ENCODE peak calls at places on chromosome 18, in five cellular contexts. D is tibial nerve, B is GM12878, K is transverse colon, N is ovary. I is an unnamed sample.

GRCh38 chr18:38491195-38491594 is 925.6 kb upstream of the CELF4 start:
- DNase-seq in D (no peak), B (no peak), K (no peak), N (no peak), I (no peak)

GRCh38 chr18:60331890-60332289 is 40.7 kb downstream of the MC4R start:
- DNase-seq in D (no peak), B (no peak), K (no peak), N (no peak), I (no peak)

GRCh38 chr18:44761812-44762211 is 81.1 kb downstream of the SETBP1 start:
- DNase-seq in D (no peak), B (no peak), K (peak), N (peak), I (peak)

GRCh38 chr18:37516361-37516853 is 49.2 kb downstream of the CELF4 start:
- DNase-seq in D (no peak), B (no peak), K (no peak), N (no peak), I (no peak)

GRCh38 chr18:79961527-79962291 is 2.7 kb upstream of the HSBP1L1 start:
- DNase-seq in D (no peak), B (no peak), K (no peak), N (peak), I (no peak)

GRCh38 chr18:38460657-38461056 is 895.1 kb upstream of the CELF4 start:
- DNase-seq in D (no peak), B (no peak), K (no peak), N (no peak), I (no peak)

GRCh38 chr18:8435376-8435775 is 173.9 kb upstream of the RAB12 start:
- DNase-seq in D (no peak), B (no peak), K (no peak), N (no peak), I (no peak)

GRCh38 chr18:24611075-24611474 is 150.6 kb downstream of the HRH4 start:
- DNase-seq in D (no peak), B (no peak), K (no peak), N (no peak), I (no peak)

GRCh38 chr18:23487738-23488625 is 15.3 kb upstream of the RMC1 start:
- DNase-seq in D (no peak), B (peak), K (peak), N (no peak), I (peak)

GRCh38 chr18:23077493-23078256 is 57.6 kb upstream of the CABLES1 start:
- DNase-seq in D (no peak), B (no peak), K (no peak), N (no peak), I (peak)

GRCh38 chr18:79610461-79611039 is 69.1 kb upstream of the CTDP1 start:
- DNase-seq in D (no peak), B (no peak), K (peak), N (peak), I (no peak)

GRCh38 chr18:68847219-68847860 is 49.5 kb downstream of the CCDC102B start:
- DNase-seq in D (no peak), B (no peak), K (no peak), N (no peak), I (no peak)

GRCh38 chr18:53753616-53754015 is 470.9 kb downstream of the MBD2 start:
- DNase-seq in D (no peak), B (no peak), K (no peak), N (no peak), I (no peak)

GRCh38 chr18:3060667-3061580 is 48.0 kb upstream of the LPIN2 start:
- DNase-seq in D (no peak), B (no peak), K (no peak), N (no peak), I (no peak)

GRCh38 chr18:59646946-59647307 is 50.3 kb downstream of the CCBE1 start:
- DNase-seq in D (no peak), B (no peak), K (no peak), N (no peak), I (no peak)

GRCh38 chr18:25650201-25650941 is 298.4 kb upstream of the ZNF521 start:
- DNase-seq in D (no peak), B (no peak), K (no peak), N (no peak), I (no peak)

GRCh38 chr18:79581911-79582310 is 97.7 kb upstream of the CTDP1 start:
- DNase-seq in D (no peak), B (no peak), K (no peak), N (no peak), I (no peak)

GRCh38 chr18:50622865-50623393 is 63.0 kb downstream of the MAPK4 start:
- DNase-seq in D (no peak), B (no peak), K (no peak), N (no peak), I (no peak)

GRCh38 chr18:27921904-27922541 is 254.9 kb downstream of the CDH2 start:
- DNase-seq in D (no peak), B (no peak), K (no peak), N (no peak), I (no peak)

GRCh38 chr18:52242711-52243110 is 97.3 kb upstream of the DCC start:
- DNase-seq in D (no peak), B (no peak), K (no peak), N (no peak), I (no peak)

GRCh38 chr18:79927597-79928562 is 23.6 kb downstream of the SLC66A2 start:
- DNase-seq in D (no peak), B (no peak), K (peak), N (no peak), I (peak)

GRCh38 chr18:23038712-23039111 is 96.6 kb upstream of the CABLES1 start:
- DNase-seq in D (no peak), B (no peak), K (no peak), N (no peak), I (no peak)

GRCh38 chr18:39487932-39488331 is 1922.3 kb upstream of the CELF4 start:
- DNase-seq in D (no peak), B (no peak), K (no peak), N (no peak), I (no peak)

GRCh38 chr18:13377496-13377895 is 158.9 kb downstream of the LDLRAD4 start:
- DNase-seq in D (no peak), B (no peak), K (no peak), N (no peak), I (no peak)

GRCh38 chr18:22558945-22559385 is 141.2 kb upstream of the CTAGE1 start:
- DNase-seq in D (peak), B (no peak), K (peak), N (peak), I (peak)

GRCh38 chr18:54316071-54316820 is 41.4 kb downstream of the STARD6 start:
- DNase-seq in D (no peak), B (no peak), K (no peak), N (no peak), I (no peak)

DNA sequence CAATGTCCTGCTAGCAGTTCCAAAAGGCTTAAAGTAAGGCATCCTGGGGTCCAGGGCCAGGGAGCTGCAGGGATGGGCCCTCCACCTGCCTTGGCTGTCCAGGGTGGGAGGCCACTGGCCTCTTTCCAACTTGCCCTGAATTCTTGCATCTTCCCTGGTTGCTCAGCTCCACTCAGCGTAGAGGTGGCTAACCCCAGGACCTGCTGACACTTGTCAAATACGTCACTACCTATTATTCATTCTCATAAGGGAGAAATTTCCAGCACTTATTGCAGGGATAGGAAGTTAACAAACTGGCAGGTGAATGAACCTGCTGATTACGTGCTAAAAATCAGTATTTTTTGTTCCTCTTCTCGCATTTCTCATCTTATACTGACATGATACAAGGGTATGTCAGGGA is 101.9 kb upstream of the NEDD4L start:
- DNase-seq in D (no peak), B (no peak), K (no peak), N (no peak), I (no peak)
- TF ChIP-seq EP300 in D (no peak), B (no peak), K (no peak), N (no peak), I (no peak)

GRCh38 chr18:63181706-63182105 is 137.9 kb downstream of the BCL2 start:
- DNase-seq in D (no peak), B (no peak), K (no peak), N (no peak), I (no peak)
- TF ChIP-seq POLR2A in D (no peak), B (no peak), K (no peak), N (no peak), I (no peak)

GRCh38 chr18:48958951-48959350 is 8.2 kb upstream of the SMAD7 start:
- DNase-seq in D (no peak), B (no peak), K (no peak), N (no peak), I (no peak)
- TF ChIP-seq EP300 in D (no peak), B (no peak), K (no peak), N (no peak), I (no peak)

GRCh38 chr18:7288544-7288943 is 57.7 kb downstream of the LRRC30 start:
- DNase-seq in D (no peak), B (no peak), K (no peak), N (no peak), I (no peak)
- TF ChIP-seq POLR2A in D (no peak), B (no peak), K (no peak), N (no peak), I (no peak)

DNA sequence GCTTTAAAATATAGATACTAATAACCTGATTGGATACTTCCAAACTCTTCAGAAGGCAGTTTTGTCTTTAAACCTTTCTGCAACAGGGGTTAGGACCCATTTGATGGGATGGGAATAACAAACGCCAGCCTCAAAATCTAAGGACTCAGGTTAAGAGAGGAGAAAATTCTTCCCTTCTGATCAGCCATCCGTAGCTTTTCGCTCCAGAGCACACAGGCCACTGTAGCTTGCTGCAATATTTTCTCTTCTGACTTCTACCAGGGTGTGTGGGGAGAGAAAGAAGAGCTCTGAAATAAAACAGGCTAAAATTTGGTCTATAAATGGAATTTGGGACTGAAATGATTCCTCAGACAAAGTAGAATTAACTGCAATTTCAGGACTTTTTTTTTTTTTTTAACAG is 95.1 kb downstream of the ALPK2 start:
- DNase-seq in D (no peak), B (no peak), K (no peak), N (no peak), I (no peak)
- TF ChIP-seq EP300 in D (no peak), B (no peak), K (no peak), N (no peak), I (no peak)

GRCh38 chr18:26656944-26657536 is 108.7 kb upstream of the KCTD1 start:
- DNase-seq in D (peak), B (no peak), K (peak), N (peak), I (peak)
- TF ChIP-seq POLR2A in D (peak), B (peak), K (peak), N (no peak), I (no peak)

GRCh38 chr18:830315-830901 is 18.4 kb upstream of the YES1 start:
- DNase-seq in D (peak), B (no peak), K (no peak), N (no peak), I (no peak)
- TF ChIP-seq EP300 in D (peak), B (no peak), K (no peak), N (peak), I (no peak)

GRCh38 chr18:55589625-55590291 is 1.8 kb upstream of the TCF4 start:
- DNase-seq in D (peak), B (peak), K (peak), N (peak), I (peak)
- TF ChIP-seq POLR2A in D (peak), B (peak), K (peak), N (peak), I (no peak)

GRCh38 chr18:66601649-66602048 is 2.2 kb downstream of the CDH19 start:
- DNase-seq in D (no peak), B (no peak), K (no peak), N (no peak), I (no peak)
- TF ChIP-seq EP300 in D (no peak), B (no peak), K (no peak), N (no peak), I (no peak)

GRCh38 chr18:69936191-69936558 is 11.5 kb downstream of the CD226 start:
- DNase-seq in D (no peak), B (no peak), K (no peak), N (no peak), I (no peak)

GRCh38 chr18:69943021-69943420 is 4.7 kb downstream of the CD226 start:
- DNase-seq in D (no peak), B (no peak), K (no peak), N (no peak), I (no peak)

GRCh38 chr18:69944434-69944833 is 3.2 kb downstream of the CD226 start:
- DNase-seq in D (no peak), B (no peak), K (no peak), N (no peak), I (no peak)

GRCh38 chr18:69945220-69946114 is 2.2 kb downstream of the CD226 start:
- DNase-seq in D (no peak), B (no peak), K (no peak), N (no peak), I (no peak)

DNA sequence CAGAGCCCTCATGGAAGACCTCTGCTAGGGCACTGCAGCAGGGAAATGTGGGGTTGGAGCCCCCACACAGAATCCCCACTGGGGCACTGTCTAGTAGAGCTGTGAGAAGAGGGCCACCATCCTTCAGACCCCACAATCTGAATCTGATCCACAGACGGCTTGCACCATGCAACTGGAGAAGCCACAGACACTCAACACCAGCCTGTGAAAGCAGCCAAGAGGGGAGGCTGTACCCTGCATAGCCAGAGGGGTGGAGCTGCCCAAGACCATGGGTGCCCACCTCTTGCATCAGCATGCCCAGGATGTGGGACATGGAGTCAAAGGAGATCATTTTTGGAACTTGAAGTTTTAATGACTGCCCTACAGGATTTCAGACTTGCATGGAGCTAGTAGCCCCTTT is 6.5 kb downstream of the CD226 start:
- DNase-seq in D (no peak), B (no peak), K (no peak), N (no peak), I (no peak)
- TF ChIP-seq POLR2A in D (no peak), B (peak), K (no peak), N (no peak), I (no peak)

I was measured in stomach.